ENCODE peak calls at places on chromosome 2, in six cellular contexts. P, G, A, R, N and K are unnamed samples. For H3K4me1, the result is how much of the 10 kb centered on the place peaks cover.

GRCh38 chr2:221527759-221528444 is 44.2 kb downstream of the EPHA4 start:
- DNase-seq in A (peak), R (no peak), G (no peak), P (no peak), N (no peak), K (peak)

GRCh38 chr2:109333414-109334194 is 204.6 kb downstream of the SH3RF3 start:
- DNase-seq in P (no peak), A (no peak), G (peak), N (peak), R (no peak), K (peak)

GRCh38 chr2:27118525-27119329 is at the start of gene CGREF1:
- DNase-seq in A (no peak), P (no peak), G (peak), R (no peak), N (peak), K (peak)

GRCh38 chr2:9709539-9710285 is 78.9 kb upstream of the YWHAQ start:
- DNase-seq in A (no peak), N (no peak), R (no peak), G (no peak), P (no peak), K (no peak)

GRCh38 chr2:126662623-126663022 is 6.7 kb downstream of the GYPC start:
- DNase-seq in P (peak), R (no peak), A (no peak), G (no peak), N (no peak), K (no peak)

GRCh38 chr2:233938676-233939370 is 21.6 kb downstream of the TRPM8 start:
- DNase-seq in N (no peak), R (no peak), A (no peak), G (no peak), P (no peak), K (no peak)

GRCh38 chr2:100902833-100903405 is 83.0 kb downstream of the NPAS2 start:
- DNase-seq in R (peak), G (peak), A (peak), P (no peak), N (peak), K (peak)

GRCh38 chr2:32962652-32963051 is 15.9 kb downstream of the LTBP1 start:
- DNase-seq in A (no peak), R (no peak), N (no peak), P (no peak), G (no peak), K (no peak)

GRCh38 chr2:190982263-190983034 is 31.5 kb downstream of the STAT1 start:
- DNase-seq in R (no peak), G (no peak), N (no peak), A (no peak), P (no peak), K (no peak)

GRCh38 chr2:65128297-65129190 is 1.4 kb downstream of the RAB1A start:
- DNase-seq in P (peak), R (peak), A (peak), G (peak), N (peak), K (peak)

GRCh38 chr2:74374509-74375205 is 5.5 kb downstream of the DCTN1 start:
- DNase-seq in G (peak), P (no peak), R (no peak), N (no peak), A (peak), K (peak)

DNA sequence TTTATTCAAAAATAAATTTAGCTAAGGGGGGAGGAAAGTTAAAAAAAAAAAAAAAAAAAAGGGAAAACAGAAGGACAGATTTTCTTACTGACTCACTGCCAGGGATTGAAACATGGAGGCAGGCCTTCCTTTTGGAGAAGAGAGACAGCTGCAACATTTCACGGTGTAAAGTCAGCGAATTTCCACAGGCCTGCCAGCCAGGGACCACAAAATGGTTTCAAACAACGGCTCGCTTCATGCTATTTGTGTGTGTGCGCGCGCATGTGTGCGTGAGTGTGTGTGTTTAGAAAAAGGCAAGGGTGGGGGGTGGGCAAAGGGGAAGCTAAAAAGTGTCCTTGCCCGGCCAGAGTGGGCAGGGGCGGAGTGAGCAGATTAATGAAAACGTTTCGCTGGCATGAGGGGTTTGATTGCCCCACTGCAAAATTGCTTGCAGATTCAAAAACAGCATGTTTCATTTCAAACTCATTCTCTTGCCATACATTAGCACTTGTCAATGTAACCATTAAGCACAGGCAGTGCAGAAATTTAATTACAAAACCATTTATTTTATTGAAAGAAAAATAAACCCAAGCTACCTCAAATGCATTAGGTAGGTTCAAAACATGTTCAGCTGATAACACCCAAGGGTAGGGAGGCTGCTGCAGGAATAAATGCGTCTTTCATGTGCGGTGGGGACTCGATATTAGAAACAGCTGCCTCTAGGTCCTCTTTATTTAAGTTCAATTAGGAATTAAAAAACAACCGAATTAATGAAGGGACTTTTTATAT is 182.0 kb upstream of the SIX2 start:
- DNase-seq in G (no peak), A (peak), R (no peak), N (no peak), P (no peak), K (no peak)
- H3K4me2 ChIP-seq in G (no peak), A (no peak), R (no peak), N (no peak), P (no peak), K (no peak)

DNA sequence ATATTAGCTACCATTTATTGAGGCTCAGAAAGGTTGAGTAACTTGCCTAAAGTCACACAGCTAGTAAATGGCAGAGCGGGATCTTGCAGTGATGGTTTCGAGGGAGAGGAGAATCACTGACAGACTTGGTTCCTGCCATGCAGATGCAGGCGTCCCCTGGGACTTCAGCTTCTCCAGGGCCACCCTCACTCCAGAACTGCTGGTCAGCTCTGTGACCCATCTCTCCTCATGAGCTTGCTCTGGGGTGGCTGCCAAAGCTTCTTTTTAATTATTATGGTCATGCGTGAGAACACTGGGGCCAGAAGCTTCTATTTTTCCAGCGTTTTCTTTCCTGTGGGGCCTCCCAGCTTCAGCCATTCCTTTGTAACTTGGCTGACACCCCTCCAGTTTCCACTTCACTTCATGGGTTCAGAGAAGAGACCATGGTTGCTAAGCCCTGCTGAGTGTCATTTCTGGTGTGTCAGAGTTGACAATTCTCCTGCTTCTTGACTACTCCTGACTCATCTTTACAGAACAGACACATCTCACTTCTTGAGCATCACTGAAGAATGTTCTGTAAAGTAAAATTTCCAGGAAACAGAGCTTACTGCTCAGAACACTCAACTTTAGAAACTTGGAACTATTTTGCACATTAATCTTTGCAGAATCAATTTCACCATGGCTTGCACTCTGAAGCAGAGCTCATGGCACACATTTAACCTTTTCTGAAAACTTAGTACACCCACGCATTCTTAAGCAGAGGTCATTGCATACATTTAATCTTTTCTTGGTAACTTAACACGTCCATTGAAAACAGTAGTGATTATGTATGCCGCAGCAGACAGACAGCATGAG is 70.4 kb downstream of the IL1R2 start:
- DNase-seq in G (peak), R (no peak), P (no peak), N (peak), A (peak), K (peak)
- H3K4me1 ChIP-seq in G (half or more), R (under half), P (under half), N (under half), A (under half), K (under half)

DNA sequence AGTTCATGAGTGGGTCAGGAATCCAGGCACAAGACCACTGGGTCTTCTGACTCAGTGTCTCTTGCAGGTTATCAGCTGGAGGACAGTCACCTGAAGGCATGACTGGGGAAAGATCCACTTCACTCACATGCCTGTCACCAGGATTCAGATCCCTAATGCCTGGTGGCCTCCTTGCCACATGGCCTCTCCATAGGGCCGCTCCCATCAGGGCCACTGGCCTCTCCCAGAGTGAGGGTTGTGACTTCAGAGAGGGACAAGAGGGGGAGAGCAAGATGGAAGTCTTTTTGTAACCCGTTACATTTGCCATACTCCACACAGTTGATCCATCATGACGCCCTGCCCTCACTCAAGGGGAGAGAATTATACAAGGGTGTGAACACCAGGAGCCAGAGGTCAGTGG is 13.0 kb upstream of the OTOS start:
- DNase-seq in G (no peak), N (no peak), R (no peak), A (no peak), P (no peak), K (no peak)
- H3K4me2 ChIP-seq in G (no peak), N (no peak), R (no peak), A (no peak), P (no peak), K (no peak)

GRCh38 chr2:205698556-205699282 is 16.4 kb downstream of the NRP2 start:
- DNase-seq in R (no peak), G (peak), N (no peak), P (no peak), A (no peak), K (no peak)
- H3K4me1 ChIP-seq in R (under half), G (half or more), N (under half), P (under half), A (under half), K (half or more)

GRCh38 chr2:105708697-105709096 is 36.0 kb upstream of the NCK2 start:
- DNase-seq in A (no peak), P (no peak), G (no peak), N (no peak), R (no peak), K (no peak)

GRCh38 chr2:105714141-105714540 is 30.6 kb upstream of the NCK2 start:
- DNase-seq in P (no peak), N (no peak), G (no peak), R (no peak), A (no peak), K (no peak)

GRCh38 chr2:105712166-105712915 is 32.4 kb upstream of the NCK2 start:
- DNase-seq in N (peak), R (no peak), P (no peak), G (peak), A (peak), K (no peak)

GRCh38 chr2:105711394-105711793 is 33.3 kb upstream of the NCK2 start:
- DNase-seq in R (no peak), G (no peak), P (no peak), A (no peak), N (no peak), K (no peak)

DNA sequence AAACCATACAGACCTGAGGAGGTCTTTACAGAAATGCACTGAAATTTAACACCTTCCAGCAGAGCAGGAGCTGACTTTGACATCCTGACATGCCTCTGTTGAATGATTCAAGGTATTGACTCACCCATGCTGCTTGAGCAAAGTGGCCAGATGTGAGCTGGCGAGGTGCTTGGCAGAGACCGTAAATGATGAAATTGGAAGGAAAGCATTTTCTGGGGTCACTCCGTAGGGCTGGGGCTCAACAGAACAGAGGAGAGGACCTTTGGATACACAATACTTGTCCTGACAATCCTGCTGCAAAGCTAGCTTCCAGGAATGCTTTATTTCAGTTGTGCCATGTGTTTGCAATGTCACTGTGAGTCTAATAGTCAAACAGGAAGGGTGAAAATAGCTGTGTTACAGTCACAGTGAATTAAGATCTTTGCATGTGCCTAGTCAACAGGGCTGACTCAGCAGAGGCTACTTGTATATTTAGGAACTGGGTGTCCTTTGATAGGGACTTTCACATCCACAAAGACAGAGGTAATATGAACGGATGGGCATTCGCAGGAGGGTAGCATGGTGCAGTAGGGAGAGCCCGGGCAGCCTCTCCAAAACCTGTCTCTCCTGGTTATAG is 31.6 kb upstream of the NCK2 start:
- DNase-seq in A (peak), G (peak), R (no peak), P (no peak), N (peak), K (no peak)
- H3K4me2 ChIP-seq in A (no peak), G (peak), R (no peak), P (no peak), N (peak), K (no peak)

GRCh38 chr2:205704101-205704741 is 21.9 kb downstream of the NRP2 start:
- DNase-seq in G (no peak), N (no peak), P (no peak), R (no peak), A (no peak), K (peak)
- H3K4me1 ChIP-seq in G (under half), N (under half), P (half or more), R (under half), A (under half), K (half or more)